ENCODE peak calls at places on chromosomes 7 and 10, in nine cellular contexts. One of them, this sample, is unnamed.

GRCh38 chr7:42198296-42198695 is 38.7 kb downstream of the GLI3 start:
- DNase-seq in GF-D8: no peak
- DNase-seq in cardiac fibroblast: no peak
- DNase-seq in progenitor cell of endocrine pancreas: no peak
- DNase-seq in T-helper 1 cell: no peak
- DNase-seq in heart right ventricle: no peak
- DNase-seq in HT-29: no peak
- DNase-seq in HFFc6: no peak
- DNase-seq in stimulated activated naive CD4-positive, alpha-beta T cell treated with Interleukin-2 at 50 U/mL for 16 hours: no peak
- DNase-seq in this sample: no peak

GRCh38 chr7:64636386-64636785 is 29.5 kb upstream of the ZNF107 start:
- DNase-seq in heart right ventricle: no peak
- DNase-seq in GF-D8: no peak
- DNase-seq in cardiac fibroblast: no peak
- DNase-seq in HT-29: no peak
- DNase-seq in stimulated activated naive CD4-positive, alpha-beta T cell treated with Interleukin-2 at 50 U/mL for 16 hours: no peak
- DNase-seq in progenitor cell of endocrine pancreas: no peak
- DNase-seq in T-helper 1 cell: no peak
- DNase-seq in HFFc6: no peak
- DNase-seq in this sample: no peak

GRCh38 chr7:90999989-91000979 is 263.9 kb upstream of the FZD1 start:
- DNase-seq in T-helper 1 cell: no peak
- DNase-seq in GF-D8: no peak
- DNase-seq in heart right ventricle: no peak
- DNase-seq in progenitor cell of endocrine pancreas: no peak
- DNase-seq in HT-29: no peak
- DNase-seq in HFFc6: peak
- DNase-seq in stimulated activated naive CD4-positive, alpha-beta T cell treated with Interleukin-2 at 50 U/mL for 16 hours: no peak
- DNase-seq in cardiac fibroblast: peak
- DNase-seq in this sample: no peak

GRCh38 chr10:110500515-110500905 is 2.8 kb downstream of the DUSP5 start:
- DNase-seq in progenitor cell of endocrine pancreas: no peak
- DNase-seq in stimulated activated naive CD4-positive, alpha-beta T cell treated with Interleukin-2 at 50 U/mL for 16 hours: no peak
- DNase-seq in T-helper 1 cell: no peak
- DNase-seq in HT-29: no peak
- DNase-seq in heart right ventricle: peak
- DNase-seq in cardiac fibroblast: peak
- DNase-seq in HFFc6: peak
- DNase-seq in GF-D8: no peak
- DNase-seq in this sample: no peak

GRCh38 chr7:49513939-49514338 is 259.5 kb upstream of the VWC2 start:
- DNase-seq in HT-29: no peak
- DNase-seq in T-helper 1 cell: no peak
- DNase-seq in cardiac fibroblast: no peak
- DNase-seq in stimulated activated naive CD4-positive, alpha-beta T cell treated with Interleukin-2 at 50 U/mL for 16 hours: no peak
- DNase-seq in progenitor cell of endocrine pancreas: no peak
- DNase-seq in HFFc6: no peak
- DNase-seq in GF-D8: no peak
- DNase-seq in heart right ventricle: no peak
- DNase-seq in this sample: no peak

GRCh38 chr10:87700031-87700796 is 40.5 kb downstream of the PAPSS2 start:
- DNase-seq in GF-D8: no peak
- DNase-seq in HT-29: no peak
- DNase-seq in progenitor cell of endocrine pancreas: no peak
- DNase-seq in T-helper 1 cell: no peak
- DNase-seq in cardiac fibroblast: peak
- DNase-seq in heart right ventricle: no peak
- DNase-seq in HFFc6: peak
- DNase-seq in stimulated activated naive CD4-positive, alpha-beta T cell treated with Interleukin-2 at 50 U/mL for 16 hours: no peak
- DNase-seq in this sample: no peak

GRCh38 chr7:116542618-116543017 is 17.8 kb downstream of the CAV1 start:
- DNase-seq in heart right ventricle: no peak
- DNase-seq in progenitor cell of endocrine pancreas: no peak
- DNase-seq in stimulated activated naive CD4-positive, alpha-beta T cell treated with Interleukin-2 at 50 U/mL for 16 hours: no peak
- DNase-seq in HFFc6: peak
- DNase-seq in T-helper 1 cell: no peak
- DNase-seq in HT-29: no peak
- DNase-seq in cardiac fibroblast: no peak
- DNase-seq in GF-D8: no peak
- DNase-seq in this sample: no peak

GRCh38 chr10:93514496-93514895 is 18.1 kb downstream of the CEP55 start:
- DNase-seq in heart right ventricle: no peak
- DNase-seq in cardiac fibroblast: no peak
- DNase-seq in HT-29: no peak
- DNase-seq in GF-D8: no peak
- DNase-seq in T-helper 1 cell: no peak
- DNase-seq in progenitor cell of endocrine pancreas: no peak
- DNase-seq in HFFc6: no peak
- DNase-seq in stimulated activated naive CD4-positive, alpha-beta T cell treated with Interleukin-2 at 50 U/mL for 16 hours: no peak
- DNase-seq in this sample: no peak

GRCh38 chr7:83751217-83751616 is 102.3 kb upstream of the SEMA3E start:
- DNase-seq in GF-D8: no peak
- DNase-seq in progenitor cell of endocrine pancreas: no peak
- DNase-seq in heart right ventricle: no peak
- DNase-seq in T-helper 1 cell: no peak
- DNase-seq in cardiac fibroblast: no peak
- DNase-seq in stimulated activated naive CD4-positive, alpha-beta T cell treated with Interleukin-2 at 50 U/mL for 16 hours: no peak
- DNase-seq in HT-29: no peak
- DNase-seq in HFFc6: no peak
- DNase-seq in this sample: no peak

GRCh38 chr10:75042292-75042974 is 69.0 kb upstream of the SAMD8 start:
- DNase-seq in HT-29: no peak
- DNase-seq in cardiac fibroblast: peak
- DNase-seq in heart right ventricle: no peak
- DNase-seq in progenitor cell of endocrine pancreas: no peak
- DNase-seq in T-helper 1 cell: no peak
- DNase-seq in GF-D8: no peak
- DNase-seq in stimulated activated naive CD4-positive, alpha-beta T cell treated with Interleukin-2 at 50 U/mL for 16 hours: no peak
- DNase-seq in HFFc6: peak
- DNase-seq in this sample: no peak

GRCh38 chr7:14305233-14305866 is 315.9 kb upstream of the ETV1 start:
- DNase-seq in HFFc6: no peak
- DNase-seq in cardiac fibroblast: peak
- DNase-seq in heart right ventricle: peak
- DNase-seq in progenitor cell of endocrine pancreas: no peak
- DNase-seq in HT-29: no peak
- DNase-seq in T-helper 1 cell: no peak
- DNase-seq in stimulated activated naive CD4-positive, alpha-beta T cell treated with Interleukin-2 at 50 U/mL for 16 hours: no peak
- DNase-seq in GF-D8: no peak
- DNase-seq in this sample: peak

GRCh38 chr10:113403900-113404299 is 149.0 kb upstream of the HABP2 start:
- DNase-seq in progenitor cell of endocrine pancreas: no peak
- DNase-seq in heart right ventricle: no peak
- DNase-seq in cardiac fibroblast: no peak
- DNase-seq in HT-29: no peak
- DNase-seq in GF-D8: no peak
- DNase-seq in stimulated activated naive CD4-positive, alpha-beta T cell treated with Interleukin-2 at 50 U/mL for 16 hours: no peak
- DNase-seq in HFFc6: no peak
- DNase-seq in T-helper 1 cell: no peak
- DNase-seq in this sample: no peak

GRCh38 chr10:18418579-18419210 is 232.7 kb downstream of the NSUN6 start:
- DNase-seq in HT-29: no peak
- DNase-seq in heart right ventricle: no peak
- DNase-seq in HFFc6: no peak
- DNase-seq in stimulated activated naive CD4-positive, alpha-beta T cell treated with Interleukin-2 at 50 U/mL for 16 hours: no peak
- DNase-seq in T-helper 1 cell: no peak
- DNase-seq in progenitor cell of endocrine pancreas: no peak
- DNase-seq in GF-D8: no peak
- DNase-seq in cardiac fibroblast: no peak
- DNase-seq in this sample: no peak

GRCh38 chr10:77165445-77166316 is 471.9 kb downstream of the KCNMA1 start:
- DNase-seq in stimulated activated naive CD4-positive, alpha-beta T cell treated with Interleukin-2 at 50 U/mL for 16 hours: no peak
- DNase-seq in cardiac fibroblast: peak
- DNase-seq in HFFc6: peak
- DNase-seq in T-helper 1 cell: no peak
- DNase-seq in progenitor cell of endocrine pancreas: peak
- DNase-seq in GF-D8: peak
- DNase-seq in heart right ventricle: peak
- DNase-seq in HT-29: peak
- DNase-seq in this sample: peak

GRCh38 chr10:53843691-53844362 is 957.2 kb downstream of the PCDH15 start:
- DNase-seq in T-helper 1 cell: no peak
- DNase-seq in HFFc6: no peak
- DNase-seq in HT-29: no peak
- DNase-seq in progenitor cell of endocrine pancreas: no peak
- DNase-seq in stimulated activated naive CD4-positive, alpha-beta T cell treated with Interleukin-2 at 50 U/mL for 16 hours: no peak
- DNase-seq in GF-D8: peak
- DNase-seq in cardiac fibroblast: peak
- DNase-seq in heart right ventricle: no peak
- DNase-seq in this sample: no peak

GRCh38 chr7:17134786-17135185 is 163.7 kb upstream of the AHR start:
- DNase-seq in stimulated activated naive CD4-positive, alpha-beta T cell treated with Interleukin-2 at 50 U/mL for 16 hours: no peak
- DNase-seq in HFFc6: no peak
- DNase-seq in progenitor cell of endocrine pancreas: no peak
- DNase-seq in heart right ventricle: no peak
- DNase-seq in HT-29: no peak
- DNase-seq in T-helper 1 cell: no peak
- DNase-seq in cardiac fibroblast: no peak
- DNase-seq in GF-D8: no peak
- DNase-seq in this sample: no peak

GRCh38 chr10:475709-476457 is 213.6 kb downstream of the DIP2C start:
- DNase-seq in GF-D8: no peak
- DNase-seq in cardiac fibroblast: no peak
- DNase-seq in HFFc6: no peak
- DNase-seq in HT-29: no peak
- DNase-seq in heart right ventricle: no peak
- DNase-seq in stimulated activated naive CD4-positive, alpha-beta T cell treated with Interleukin-2 at 50 U/mL for 16 hours: no peak
- DNase-seq in progenitor cell of endocrine pancreas: no peak
- DNase-seq in T-helper 1 cell: no peak
- DNase-seq in this sample: no peak

GRCh38 chr10:59905735-59906416 is 480 bp downstream of the CCDC6 start:
- DNase-seq in stimulated activated naive CD4-positive, alpha-beta T cell treated with Interleukin-2 at 50 U/mL for 16 hours: peak
- DNase-seq in progenitor cell of endocrine pancreas: peak
- DNase-seq in cardiac fibroblast: no peak
- DNase-seq in heart right ventricle: no peak
- DNase-seq in GF-D8: no peak
- DNase-seq in HFFc6: no peak
- DNase-seq in T-helper 1 cell: no peak
- DNase-seq in HT-29: no peak
- DNase-seq in this sample: no peak

GRCh38 chr10:44960482-44961230 is 1.1 kb downstream of the RASSF4 start:
- DNase-seq in GF-D8: peak
- DNase-seq in cardiac fibroblast: no peak
- DNase-seq in HFFc6: no peak
- DNase-seq in stimulated activated naive CD4-positive, alpha-beta T cell treated with Interleukin-2 at 50 U/mL for 16 hours: no peak
- DNase-seq in heart right ventricle: peak
- DNase-seq in progenitor cell of endocrine pancreas: no peak
- DNase-seq in HT-29: no peak
- DNase-seq in T-helper 1 cell: no peak
- DNase-seq in this sample: no peak

GRCh38 chr10:33248638-33249037 is 85.8 kb downstream of the NRP1 start:
- DNase-seq in T-helper 1 cell: no peak
- DNase-seq in cardiac fibroblast: peak
- DNase-seq in heart right ventricle: no peak
- DNase-seq in GF-D8: peak
- DNase-seq in stimulated activated naive CD4-positive, alpha-beta T cell treated with Interleukin-2 at 50 U/mL for 16 hours: no peak
- DNase-seq in HFFc6: peak
- DNase-seq in progenitor cell of endocrine pancreas: no peak
- DNase-seq in HT-29: peak
- DNase-seq in this sample: peak

GRCh38 chr10:36534471-36535002 is 590.9 kb upstream of the ANKRD30A start:
- DNase-seq in HFFc6: no peak
- DNase-seq in HT-29: no peak
- DNase-seq in T-helper 1 cell: no peak
- DNase-seq in progenitor cell of endocrine pancreas: no peak
- DNase-seq in heart right ventricle: no peak
- DNase-seq in stimulated activated naive CD4-positive, alpha-beta T cell treated with Interleukin-2 at 50 U/mL for 16 hours: no peak
- DNase-seq in cardiac fibroblast: peak
- DNase-seq in GF-D8: peak
- DNase-seq in this sample: peak

GRCh38 chr10:103327906-103328305 is 23.0 kb downstream of the PCGF6 start:
- DNase-seq in cardiac fibroblast: no peak
- DNase-seq in GF-D8: no peak
- DNase-seq in T-helper 1 cell: no peak
- DNase-seq in heart right ventricle: no peak
- DNase-seq in progenitor cell of endocrine pancreas: no peak
- DNase-seq in HFFc6: no peak
- DNase-seq in stimulated activated naive CD4-positive, alpha-beta T cell treated with Interleukin-2 at 50 U/mL for 16 hours: no peak
- DNase-seq in HT-29: no peak
- DNase-seq in this sample: no peak

GRCh38 chr7:155007947-155008346 is 5.0 kb upstream of the PAXIP1 start:
- DNase-seq in T-helper 1 cell: no peak
- DNase-seq in heart right ventricle: no peak
- DNase-seq in HFFc6: no peak
- DNase-seq in GF-D8: no peak
- DNase-seq in HT-29: peak
- DNase-seq in cardiac fibroblast: peak
- DNase-seq in stimulated activated naive CD4-positive, alpha-beta T cell treated with Interleukin-2 at 50 U/mL for 16 hours: no peak
- DNase-seq in progenitor cell of endocrine pancreas: no peak
- DNase-seq in this sample: no peak

GRCh38 chr10:119531067-119531466 is 11.5 kb downstream of the RGS10 start:
- DNase-seq in T-helper 1 cell: no peak
- DNase-seq in cardiac fibroblast: no peak
- DNase-seq in HFFc6: no peak
- DNase-seq in heart right ventricle: no peak
- DNase-seq in progenitor cell of endocrine pancreas: no peak
- DNase-seq in stimulated activated naive CD4-positive, alpha-beta T cell treated with Interleukin-2 at 50 U/mL for 16 hours: no peak
- DNase-seq in GF-D8: no peak
- DNase-seq in HT-29: no peak
- DNase-seq in this sample: no peak

GRCh38 chr10:27745719-27746363 is at the start of gene MKX:
- DNase-seq in HFFc6: peak
- DNase-seq in GF-D8: no peak
- DNase-seq in cardiac fibroblast: no peak
- DNase-seq in heart right ventricle: no peak
- DNase-seq in HT-29: no peak
- DNase-seq in T-helper 1 cell: no peak
- DNase-seq in progenitor cell of endocrine pancreas: peak
- DNase-seq in stimulated activated naive CD4-positive, alpha-beta T cell treated with Interleukin-2 at 50 U/mL for 16 hours: no peak
- DNase-seq in this sample: no peak

GRCh38 chr10:20686236-20686635 is 210.9 kb downstream of the NEBL start:
- DNase-seq in cardiac fibroblast: no peak
- DNase-seq in GF-D8: no peak
- DNase-seq in progenitor cell of endocrine pancreas: no peak
- DNase-seq in T-helper 1 cell: no peak
- DNase-seq in heart right ventricle: no peak
- DNase-seq in HFFc6: no peak
- DNase-seq in stimulated activated naive CD4-positive, alpha-beta T cell treated with Interleukin-2 at 50 U/mL for 16 hours: no peak
- DNase-seq in HT-29: no peak
- DNase-seq in this sample: no peak

GRCh38 chr7:107687656-107688055 is 27.0 kb downstream of the SLC26A4 start:
- DNase-seq in HT-29: no peak
- DNase-seq in heart right ventricle: no peak
- DNase-seq in HFFc6: peak
- DNase-seq in stimulated activated naive CD4-positive, alpha-beta T cell treated with Interleukin-2 at 50 U/mL for 16 hours: no peak
- DNase-seq in cardiac fibroblast: no peak
- DNase-seq in T-helper 1 cell: no peak
- DNase-seq in GF-D8: no peak
- DNase-seq in progenitor cell of endocrine pancreas: no peak
- DNase-seq in this sample: no peak

GRCh38 chr10:44963772-44964633 is 4.4 kb downstream of the RASSF4 start:
- DNase-seq in progenitor cell of endocrine pancreas: no peak
- DNase-seq in GF-D8: no peak
- DNase-seq in HT-29: no peak
- DNase-seq in T-helper 1 cell: no peak
- DNase-seq in heart right ventricle: peak
- DNase-seq in cardiac fibroblast: peak
- DNase-seq in stimulated activated naive CD4-positive, alpha-beta T cell treated with Interleukin-2 at 50 U/mL for 16 hours: no peak
- DNase-seq in HFFc6: no peak
- DNase-seq in this sample: no peak

GRCh38 chr7:41069635-41070034 is 633.3 kb downstream of the INHBA start:
- DNase-seq in HFFc6: no peak
- DNase-seq in T-helper 1 cell: no peak
- DNase-seq in HT-29: no peak
- DNase-seq in heart right ventricle: no peak
- DNase-seq in cardiac fibroblast: no peak
- DNase-seq in stimulated activated naive CD4-positive, alpha-beta T cell treated with Interleukin-2 at 50 U/mL for 16 hours: no peak
- DNase-seq in GF-D8: no peak
- DNase-seq in progenitor cell of endocrine pancreas: no peak
- DNase-seq in this sample: no peak

GRCh38 chr7:139328375-139328774 is 12.8 kb upstream of the FMC1 start:
- DNase-seq in HFFc6: peak
- DNase-seq in cardiac fibroblast: peak
- DNase-seq in stimulated activated naive CD4-positive, alpha-beta T cell treated with Interleukin-2 at 50 U/mL for 16 hours: no peak
- DNase-seq in GF-D8: no peak
- DNase-seq in T-helper 1 cell: no peak
- DNase-seq in HT-29: peak
- DNase-seq in progenitor cell of endocrine pancreas: no peak
- DNase-seq in heart right ventricle: no peak
- DNase-seq in this sample: no peak

GRCh38 chr10:58412502-58412961 is 27.3 kb downstream of the TFAM start:
- DNase-seq in HFFc6: peak
- DNase-seq in GF-D8: no peak
- DNase-seq in HT-29: no peak
- DNase-seq in cardiac fibroblast: peak
- DNase-seq in stimulated activated naive CD4-positive, alpha-beta T cell treated with Interleukin-2 at 50 U/mL for 16 hours: no peak
- DNase-seq in T-helper 1 cell: no peak
- DNase-seq in heart right ventricle: no peak
- DNase-seq in progenitor cell of endocrine pancreas: no peak
- DNase-seq in this sample: no peak

This sample was measured in foreskin melanocyte.